ENCODE peak calls at places on chromosomes 13 and 19, in six cellular contexts. P is CD4-positive, alpha-beta memory T cell; N is K562; J is CD4-positive, alpha-beta T cell; Y is mucosa of gallbladder; Z is activated CD4-positive, alpha-beta T cell treated with anti-CD3 and anti-CD28 coated beads for 48 hours. X is an unnamed sample.

GRCh38 chr19:27986299-27986698 is 1226.7 kb downstream of the UQCRFS1 start:
- DNase-seq in P (no peak), N (no peak), J (no peak), Y (no peak), Z (no peak), X (no peak)

GRCh38 chr13:39363393-39363792 is 239.6 kb downstream of the LHFPL6 start:
- DNase-seq in P (no peak), N (no peak), J (no peak), Y (peak), Z (no peak), X (no peak)

GRCh38 chr19:53707278-53707677 is 75.5 kb downstream of the DPRX start:
- DNase-seq in P (no peak), N (no peak), J (no peak), Y (no peak), Z (no peak), X (no peak)

GRCh38 chr13:53200498-53201453 is 172.2 kb downstream of the OLFM4 start:
- DNase-seq in P (no peak), N (no peak), J (no peak), Y (peak), Z (peak), X (no peak)

GRCh38 chr19:18647807-18648206 is 11.0 kb downstream of the KLHL26 start:
- DNase-seq in P (no peak), N (no peak), J (no peak), Y (no peak), Z (no peak), X (no peak)

GRCh38 chr19:17158584-17158983 is 56.6 kb upstream of the USE1 start:
- DNase-seq in P (no peak), N (no peak), J (no peak), Y (no peak), Z (no peak), X (no peak)

GRCh38 chr13:94601446-94602431 is at the start of gene GPR180:
- DNase-seq in P (peak), N (peak), J (peak), Y (peak), Z (peak), X (peak)

GRCh38 chr13:36924001-36924400 is 4.0 kb upstream of the SMAD9 start:
- DNase-seq in P (no peak), N (no peak), J (no peak), Y (no peak), Z (no peak), X (no peak)

GRCh38 chr13:80873589-80873988 is 532.7 kb upstream of the SPRY2 start:
- DNase-seq in P (no peak), N (no peak), J (no peak), Y (no peak), Z (peak), X (peak)

GRCh38 chr13:105990256-105990958 is 545.1 kb downstream of the EFNB2 start:
- DNase-seq in P (no peak), N (no peak), J (no peak), Y (no peak), Z (no peak), X (no peak)

GRCh38 chr13:93355094-93355493 is 128.5 kb downstream of the GPC6 start:
- DNase-seq in P (no peak), N (no peak), J (no peak), Y (no peak), Z (no peak), X (no peak)

GRCh38 chr19:54481326-54481930 is 8.3 kb upstream of the CDC42EP5 start:
- DNase-seq in P (no peak), N (peak), J (peak), Y (no peak), Z (peak), X (no peak)

X was measured in activated gamma-delta T cell treated with Interleukin-2 at 50 U/mL for 16 hours.